ENCODE peak calls at places on chromosomes 11 and 22, in four cellular contexts. S is fibroblast of mammary gland, C is psoas muscle, I is adrenal gland. N is an unnamed sample.

GRCh38 chr11:63212742-63213141 is 30.7 kb downstream of the SLC22A25 start:
- DNase-seq in I (no peak), S (peak; percentile 16), C (no peak), N (no peak)

GRCh38 chr22:45207981-45208664 is 32.6 kb downstream of the KIAA0930 start:
- DNase-seq in S (peak; percentile 86), C (peak; percentile 36), I (no peak), N (no peak)

GRCh38 chr11:65452806-65453490 is 30.4 kb downstream of the NEAT1 start:
- DNase-seq in S (peak; percentile 96), C (peak; percentile 66), I (peak; percentile 52), N (no peak)

GRCh38 chr11:73376168-73376802 is at the start of gene RELT:
- DNase-seq in S (peak; percentile 85), C (peak; percentile 95), I (peak; percentile 87), N (peak; percentile 89)

GRCh38 chr11:130155106-130155505 is 4.5 kb upstream of the ST14 start:
- DNase-seq in S (no peak), C (no peak), I (no peak), N (no peak)

GRCh38 chr22:27331526-27332281 is 469.9 kb downstream of the MN1 start:
- DNase-seq in S (peak; percentile 28), I (peak; percentile 52), C (peak; percentile 64), N (peak; percentile 46)

GRCh38 chr11:106480581-106481185 is 403.2 kb downstream of the AASDHPPT start:
- DNase-seq in I (no peak), S (peak; percentile 21), C (no peak), N (no peak)

GRCh38 chr22:28930357-28931007 is 47.1 kb downstream of the ZNRF3 start:
- DNase-seq in I (no peak), C (no peak), S (no peak), N (no peak)

GRCh38 chr22:33666661-33667619 is 253.3 kb downstream of the LARGE1 start:
- DNase-seq in I (no peak), S (no peak), C (no peak), N (no peak)

GRCh38 chr11:58742981-58743880 is 11.5 kb upstream of the GLYAT start:
- DNase-seq in C (no peak), S (no peak), I (no peak), N (no peak)

GRCh38 chr11:87820026-87820425 is 355.2 kb downstream of the RAB38 start:
- DNase-seq in S (no peak), I (no peak), C (no peak), N (no peak)

GRCh38 chr11:26286472-26287066 is 45.4 kb upstream of the ANO3 start:
- DNase-seq in C (no peak), S (peak; percentile 45), I (no peak), N (no peak)
- TF ChIP-seq CTCF in C (no peak), S (peak; percentile 63), I (no peak), N (peak; percentile 26)

GRCh38 chr11:74397531-74398243 is 546 bp downstream of the PGM2L1 start:
- DNase-seq in I (peak; percentile 22), S (no peak), C (no peak), N (no peak)
- TF ChIP-seq CTCF in I (no peak), S (no peak), C (peak; percentile 7), N (peak; percentile 20)

GRCh38 chr11:1309498-1310314 is at the start of gene TOLLIP:
- DNase-seq in I (peak; percentile 95), S (peak; percentile 86), C (peak; percentile 99), N (peak; percentile 96)
- TF ChIP-seq CTCF in I (no peak), S (peak; percentile 4), C (peak; percentile 7), N (peak; percentile 34)

DNA sequence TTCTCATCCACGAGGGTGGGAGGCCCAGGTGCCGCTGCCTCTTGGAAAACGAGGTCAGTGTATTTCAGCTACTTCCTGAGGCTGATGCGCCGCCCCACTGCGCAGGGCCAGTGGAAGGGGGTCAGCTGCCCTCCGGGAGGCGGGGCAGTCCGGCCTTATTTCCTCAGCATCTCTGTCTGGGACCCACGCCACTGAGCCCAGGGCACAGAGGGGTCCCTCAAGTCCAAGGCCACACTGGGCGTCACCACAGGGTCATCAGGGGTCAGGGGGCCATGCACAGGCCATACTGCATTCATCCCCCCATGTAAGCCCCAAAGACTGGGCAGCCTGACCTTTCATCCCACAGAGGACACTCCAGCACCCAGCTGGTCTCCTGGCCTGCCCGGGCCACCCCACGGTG is 12.1 kb downstream of the RTN4R start:
- DNase-seq in I (no peak), S (no peak), C (no peak), N (no peak)
- TF ChIP-seq CTCF in I (no peak), S (no peak), C (no peak), N (no peak)

GRCh38 chr11:134939905-134940304 is 527.9 kb upstream of the B3GAT1 start:
- DNase-seq in C (no peak), I (no peak), S (no peak), N (peak; percentile 29)
- TF ChIP-seq CTCF in C (no peak), I (no peak), S (no peak), N (peak; percentile 51)

GRCh38 chr11:68444566-68444965 is 16.0 kb upstream of the PPP6R3 start:
- DNase-seq in S (no peak), C (peak; percentile 56), I (no peak), N (no peak)

GRCh38 chr11:68446046-68446725 is 14.4 kb upstream of the PPP6R3 start:
- DNase-seq in S (no peak), I (no peak), C (peak; percentile 46), N (no peak)

GRCh38 chr11:68445531-68446035 is 15.0 kb upstream of the PPP6R3 start:
- DNase-seq in C (peak; percentile 35), I (no peak), S (no peak), N (no peak)

GRCh38 chr11:68448604-68449011 is 11.9 kb upstream of the PPP6R3 start:
- DNase-seq in I (no peak), C (peak; percentile 52), S (no peak), N (no peak)

DNA sequence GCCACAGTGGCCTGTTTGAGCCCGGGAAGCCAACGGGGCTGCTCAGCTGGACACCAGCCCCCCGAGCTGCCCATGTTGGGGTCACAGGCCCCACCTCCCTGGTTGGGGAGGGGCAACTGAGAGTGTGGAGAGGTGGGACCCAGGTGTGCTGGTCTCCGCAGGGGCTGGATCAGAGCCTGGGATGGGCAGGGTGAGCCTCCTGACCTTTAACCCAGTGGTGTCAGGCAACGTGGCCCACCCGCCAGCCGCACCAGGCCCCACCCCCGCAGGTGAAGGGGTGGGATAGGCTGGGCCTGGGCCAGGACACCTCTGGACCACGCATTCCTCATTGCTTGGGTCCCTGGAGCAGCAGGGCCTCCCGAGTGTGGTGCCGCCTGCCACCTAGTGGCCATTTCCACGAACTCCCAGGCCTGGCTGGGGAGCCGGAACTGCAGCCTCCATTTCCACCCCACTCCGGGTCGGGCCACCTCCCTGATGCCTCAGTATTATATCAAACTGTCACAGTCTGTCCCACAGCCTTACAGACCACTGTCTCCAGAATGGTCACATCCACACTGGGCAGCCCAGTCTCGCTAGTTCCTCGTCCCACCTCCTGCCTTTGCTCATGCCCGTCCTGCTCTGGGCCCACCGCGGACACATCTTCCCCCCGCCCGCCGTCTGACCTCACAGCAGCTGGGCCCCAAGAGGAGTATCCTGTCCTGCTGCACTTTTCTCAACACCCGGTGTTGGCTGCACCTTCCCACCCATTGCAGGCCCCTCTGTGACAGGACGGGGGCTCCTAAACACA is 13.3 kb upstream of the PPP6R3 start:
- DNase-seq in I (peak; percentile 73), S (peak; percentile 66), C (peak; percentile 90), N (peak; percentile 78)
- TF ChIP-seq CTCF in I (peak; percentile 96), S (peak; percentile 78), C (peak; percentile 95), N (peak; percentile 97)

GRCh38 chr22:35473971-35474370 is 66.7 kb upstream of the RASD2 start:
- DNase-seq in C (no peak), I (no peak), S (no peak), N (no peak)

GRCh38 chr22:35467788-35468187 is 67.8 kb downstream of the MCM5 start:
- DNase-seq in S (peak; percentile 56), C (peak; percentile 87), I (peak; percentile 84), N (peak; percentile 86)

GRCh38 chr22:35472488-35472887 is 68.1 kb upstream of the RASD2 start:
- DNase-seq in S (no peak), C (no peak), I (no peak), N (no peak)

GRCh38 chr22:35475545-35475944 is 65.1 kb upstream of the RASD2 start:
- DNase-seq in I (no peak), C (no peak), S (no peak), N (no peak)

GRCh38 chr22:35470903-35471321 is 69.7 kb upstream of the RASD2 start:
- DNase-seq in I (no peak), S (peak; percentile 31), C (no peak), N (no peak)
- TF ChIP-seq CTCF in I (no peak), S (peak; percentile 6), C (no peak), N (no peak)

N was measured in left ventricle myocardium inferior.